ENCODE peak calls at places on chromosomes 13 and 19, in four cellular contexts. G is transverse colon; Y is CD8-positive, alpha-beta T cell; V is ascending aorta. S is an unnamed sample.

GRCh38 chr19:34418300-34418699 is 9.9 kb upstream of the UBA2 start:
- DNase-seq in G (no peak), Y (no peak), V (no peak), S (no peak)

GRCh38 chr13:95185851-95186250 is 115.4 kb downstream of the ABCC4 start:
- DNase-seq in G (no peak), Y (peak; percentile 7), V (no peak), S (no peak)

GRCh38 chr19:18414504-18415176 is 4.6 kb upstream of the SSBP4 start:
- DNase-seq in G (no peak), Y (no peak), V (no peak), S (no peak)

GRCh38 chr13:110824901-110825300 is 90.0 kb downstream of the ANKRD10 start:
- DNase-seq in G (no peak), Y (no peak), V (no peak), S (no peak)

GRCh38 chr19:35666251-35666913 is at the start of gene UPK1A:
- DNase-seq in G (no peak), Y (no peak), V (no peak), S (no peak)

GRCh38 chr19:48910803-48911202 is 10.7 kb downstream of the NUCB1 start:
- DNase-seq in G (no peak), Y (no peak), V (no peak), S (no peak)

GRCh38 chr19:32416749-32417469 is 11.3 kb downstream of the DPY19L3 start:
- DNase-seq in G (no peak), Y (no peak), V (no peak), S (no peak)

GRCh38 chr13:41130356-41130755 is 2.2 kb downstream of the KBTBD6 start:
- DNase-seq in G (no peak), Y (no peak), V (no peak), S (no peak)

GRCh38 chr19:9352505-9352904 is 10.3 kb upstream of the ZNF177 start:
- DNase-seq in G (no peak), Y (no peak), V (no peak), S (no peak)

GRCh38 chr19:46221981-46222610 is 7.4 kb upstream of the IGFL1 start:
- DNase-seq in G (no peak), Y (no peak), V (no peak), S (no peak)

GRCh38 chr13:50015750-50016149 is 506 bp downstream of the KCNRG start:
- DNase-seq in G (no peak), Y (no peak), V (no peak), S (no peak)

GRCh38 chr13:106569233-106570095 is 1.5 kb upstream of the ARGLU1 start:
- DNase-seq in G (no peak), Y (no peak), V (no peak), S (no peak)

GRCh38 chr13:95481051-95481775 is 71.3 kb upstream of the CLDN10 start:
- DNase-seq in G (no peak), Y (no peak), V (no peak), S (no peak)

GRCh38 chr19:40190891-40191835 is at the start of gene MAP3K10:
- DNase-seq in G (peak; percentile 78), Y (peak; percentile 41), V (no peak), S (peak; percentile 92)

DNA sequence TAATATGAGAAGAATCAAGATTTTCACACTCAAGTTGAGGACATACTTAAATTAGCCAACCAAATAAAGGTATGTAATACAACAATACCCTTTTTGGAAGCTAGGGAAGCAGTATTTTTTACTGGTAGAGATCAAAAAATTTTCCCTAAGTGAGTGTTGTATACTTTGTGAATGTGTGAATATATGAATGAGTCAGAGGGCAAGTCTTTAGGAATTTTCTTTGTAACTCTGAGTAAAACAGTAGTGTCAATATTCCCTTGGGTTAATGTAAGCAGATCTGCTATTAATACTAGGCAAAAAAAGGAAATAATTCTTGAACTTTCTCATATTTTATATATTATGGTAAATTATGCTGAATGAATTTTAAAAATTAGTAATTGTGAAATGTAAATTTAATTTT is 1161.8 kb upstream of the MIR17HG start:
- DNase-seq in G (no peak), Y (no peak), V (no peak), S (no peak)
- H3K4me3 ChIP-seq in G (no peak overlapping the region), Y (no peak overlapping the region), V (no peak overlapping the region), S (no peak overlapping the region)

DNA sequence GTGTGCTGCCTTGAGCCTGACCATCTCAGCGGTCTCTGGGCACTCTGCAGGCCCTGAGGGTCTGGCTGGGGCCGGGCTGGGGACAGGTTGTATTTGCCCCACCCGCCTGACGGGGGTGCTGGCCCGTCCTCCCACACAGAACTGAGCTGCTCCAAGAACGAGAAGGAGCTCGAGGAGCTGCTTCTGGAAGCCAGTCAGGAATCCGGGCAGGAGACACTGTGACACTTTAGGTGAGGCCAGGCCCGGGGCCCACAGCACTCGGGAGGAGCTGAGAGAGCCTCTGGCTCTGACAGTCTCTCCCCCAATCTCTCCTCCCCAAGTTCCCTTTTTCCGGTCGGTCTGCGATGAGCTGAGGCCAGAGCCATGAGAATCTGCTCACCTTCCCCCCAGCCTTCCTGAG is 14.5 kb downstream of the NKPD1 start:
- DNase-seq in G (no peak), Y (no peak), V (no peak), S (no peak)
- H3K36me3 ChIP-seq in G (peaks cover 12% of the 10 kb centered on the region), Y (no peaks in the 10 kb centered on the region), V (peaks cover 47% of the 10 kb centered on the region), S (peaks cover 12% of the 10 kb centered on the region)

DNA sequence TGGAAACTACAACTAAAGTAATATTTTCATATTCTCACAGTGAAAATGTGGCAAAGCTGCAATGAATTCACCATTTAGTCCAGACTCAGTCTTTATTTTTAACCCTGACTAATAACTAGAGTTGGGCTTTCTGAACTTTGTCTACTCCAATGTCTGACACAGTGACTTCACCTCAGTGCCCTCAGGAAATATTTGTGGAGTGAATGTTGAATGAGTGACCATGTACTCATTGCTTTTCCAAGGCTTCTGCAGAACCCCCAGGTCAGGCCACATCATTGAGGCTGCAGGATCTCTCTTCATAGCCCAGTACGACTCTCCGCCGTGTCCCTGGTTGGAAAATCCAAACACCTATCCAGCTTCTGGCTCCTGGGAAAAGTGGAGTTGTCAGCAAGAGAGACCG is 1.8 kb downstream of the ZNF175 start:
- DNase-seq in G (no peak), Y (no peak), V (no peak), S (no peak)
- H3K4me3 ChIP-seq in G (no peak overlapping the region), Y (no peak overlapping the region), V (no peak overlapping the region), S (no peak overlapping the region)

GRCh38 chr19:2197270-2197669 is 33.5 kb downstream of the DOT1L start:
- DNase-seq in G (no peak), Y (no peak), V (no peak), S (no peak)
- H3K36me3 ChIP-seq in G (peaks cover 19% of the 10 kb centered on the region), Y (peaks cover 8% of the 10 kb centered on the region), V (peaks cover 46% of the 10 kb centered on the region), S (peaks cover 41% of the 10 kb centered on the region)

GRCh38 chr13:24267801-24268200 is 41.6 kb upstream of the C1QTNF9 start:
- DNase-seq in G (no peak), Y (no peak), V (no peak), S (no peak)
- H3K4me3 ChIP-seq in G (no peak overlapping the region), Y (peak overlapping the region; percentile 42), V (peak overlapping the region; percentile 5), S (no peak overlapping the region)